ENCODE peak calls at places on chromosomes 5 and 9, in six cellular contexts. Q, L, O, U, N and J are unnamed samples.

GRCh38 chr9:15299374-15299939 is 7.6 kb downstream of the TTC39B start:
- DNase-seq in U (no peak), N (no peak), Q (no peak), O (no peak), L (no peak), J (no peak)

GRCh38 chr9:97629136-97629535 is 4.0 kb downstream of the TSTD2 start:
- DNase-seq in Q (no peak), N (no peak), L (no peak), U (peak; percentile 45), O (no peak), J (no peak)

GRCh38 chr5:111013011-111013410 is 58.5 kb upstream of the TSLP start:
- DNase-seq in U (no peak), L (peak; percentile 29), Q (no peak), O (no peak), N (no peak), J (no peak)

GRCh38 chr9:108475813-108476212 is 380.0 kb downstream of the ACTL7B start:
- DNase-seq in U (no peak), N (no peak), L (no peak), O (no peak), Q (no peak), J (no peak)

GRCh38 chr5:50440651-50441478 is at the start of gene EMB:
- DNase-seq in Q (peak; percentile 48), L (no peak), O (no peak), U (no peak), N (peak; percentile 69), J (no peak)

GRCh38 chr5:118371973-118372650 is 616.2 kb downstream of the DTWD2 start:
- DNase-seq in Q (no peak), O (no peak), L (no peak), U (no peak), N (no peak), J (peak; percentile 0)

GRCh38 chr5:158450761-158451160 is 591.8 kb upstream of the CLINT1 start:
- DNase-seq in O (peak; percentile 65), U (no peak), L (peak; percentile 50), N (no peak), Q (no peak), J (no peak)

GRCh38 chr5:82894754-82895153 is 182.4 kb downstream of the TMEM167A start:
- DNase-seq in U (no peak), L (no peak), O (no peak), Q (no peak), N (no peak), J (no peak)

GRCh38 chr9:8451146-8451545 is 651.6 kb upstream of the DMAC1 start:
- DNase-seq in N (no peak), O (no peak), Q (no peak), L (no peak), U (no peak), J (no peak)

GRCh38 chr5:154191467-154192261 is 1.1 kb downstream of the GALNT10 start:
- DNase-seq in L (peak; percentile 59), U (no peak), Q (no peak), N (no peak), O (no peak), J (no peak)

GRCh38 chr5:131536211-131536826 is 98.7 kb downstream of the RAPGEF6 start:
- DNase-seq in Q (no peak), U (no peak), O (no peak), N (no peak), L (peak; percentile 74), J (no peak)

GRCh38 chr5:113293068-113293571 is 141.7 kb downstream of the TSSK1B start:
- DNase-seq in U (no peak), Q (no peak), O (no peak), L (peak; percentile 28), N (no peak), J (no peak)